ENCODE peak calls at places on chromosomes 7 and 10, in four cellular contexts. Q is right atrium auricular region, Z is foreskin fibroblast, R is astrocyte of the spinal cord. O is an unnamed sample.

GRCh38 chr7:7272294-7272693 is 90.0 kb downstream of the C1GALT1 start:
- DNase-seq in Q (no peak), Z (peak; percentile 41), R (no peak), O (no peak)

GRCh38 chr10:49446031-49446430 is 50.1 kb upstream of the DRGX start:
- DNase-seq in Q (no peak), Z (peak; percentile 59), R (peak; percentile 26), O (no peak)

GRCh38 chr7:66467887-66468286 is 160.8 kb upstream of the KCTD7 start:
- DNase-seq in Q (no peak), Z (no peak), R (no peak), O (no peak)

GRCh38 chr10:112603062-112603461 is 156.0 kb downstream of the VTI1A start:
- DNase-seq in Q (no peak), Z (no peak), R (no peak), O (no peak)

GRCh38 chr7:82964150-82964882 is 198.4 kb downstream of the PCLO start:
- DNase-seq in Q (no peak), Z (no peak), R (no peak), O (no peak)

GRCh38 chr10:15712903-15713302 is 6.8 kb downstream of the ITGA8 start:
- DNase-seq in Q (no peak), Z (peak; percentile 39), R (peak; percentile 44), O (no peak)

GRCh38 chr7:65722361-65722792 is 150.5 kb upstream of the VKORC1L1 start:
- DNase-seq in Q (peak; percentile 61), Z (peak; percentile 56), R (peak; percentile 18), O (peak; percentile 72)

GRCh38 chr10:133195611-133196010 is 34.4 kb upstream of the UTF1 start:
- DNase-seq in Q (no peak), Z (no peak), R (no peak), O (no peak)

GRCh38 chr7:115099906-115100305 is 178.0 kb downstream of the MDFIC start:
- DNase-seq in Q (no peak), Z (peak; percentile 78), R (peak; percentile 80), O (no peak)

GRCh38 chr7:158772916-158773315 is 56.4 kb downstream of the ESYT2 start:
- DNase-seq in Q (no peak), Z (no peak), R (no peak), O (no peak)

GRCh38 chr7:139958599-139959380 is 104.0 kb downstream of the PARP12 start:
- DNase-seq in Q (no peak), Z (peak; percentile 10), R (peak; percentile 63), O (no peak)

GRCh38 chr10:121188005-121188404 is 336.8 kb downstream of the WDR11 start:
- DNase-seq in Q (no peak), Z (no peak), R (no peak), O (no peak)

GRCh38 chr7:142961973-142962913 is at the start of gene KEL:
- DNase-seq in Q (no peak), Z (no peak), R (no peak), O (no peak)

GRCh38 chr7:155590215-155591023 is 44.1 kb upstream of the CNPY1 start:
- DNase-seq in Q (no peak), Z (no peak), R (peak; percentile 6), O (no peak)

GRCh38 chr10:22002531-22003110 is 909 bp downstream of the DNAJC1 start:
- DNase-seq in Q (no peak), Z (peak; percentile 67), R (peak; percentile 65), O (no peak)

GRCh38 chr10:64586930-64587503 is 1065.8 kb downstream of the REEP3 start:
- DNase-seq in Q (no peak), Z (no peak), R (no peak), O (no peak)

GRCh38 chr10:6144609-6145413 is 56.0 kb downstream of the RBM17 start:
- DNase-seq in Q (peak; percentile 92), Z (peak; percentile 96), R (peak; percentile 87), O (peak; percentile 83)

GRCh38 chr7:81284576-81284975 is 365.7 kb upstream of the SEMA3C start:
- DNase-seq in Q (no peak), Z (peak; percentile 76), R (peak; percentile 84), O (no peak)

GRCh38 chr7:106534271-106534846 is 126.6 kb downstream of the CCDC71L start:
- DNase-seq in Q (no peak), Z (peak; percentile 18), R (no peak), O (no peak)

GRCh38 chr7:144622751-144623150 is 213.1 kb downstream of the TPK1 start:
- DNase-seq in Q (no peak), Z (no peak), R (no peak), O (no peak)

GRCh38 chr10:71840177-71840711 is 10.8 kb downstream of the PSAP start:
- DNase-seq in Q (no peak), Z (peak; percentile 95), R (peak; percentile 94), O (peak; percentile 88)

GRCh38 chr10:78626471-78626870 is 442.3 kb upstream of the ZMIZ1 start:
- DNase-seq in Q (no peak), Z (no peak), R (no peak), O (no peak)

GRCh38 chr7:55365103-55365679 is at the start of gene LANCL2:
- DNase-seq in Q (no peak), Z (peak; percentile 63), R (peak; percentile 55), O (no peak)

GRCh38 chr7:24653316-24654085 is 80.2 kb downstream of the PALS2 start:
- DNase-seq in Q (no peak), Z (no peak), R (no peak), O (no peak)

GRCh38 chr10:67934331-67934730 is 49.9 kb downstream of the SIRT1 start:
- DNase-seq in Q (no peak), Z (no peak), R (no peak), O (no peak)

GRCh38 chr7:80060218-80060806 is 74.3 kb upstream of the GNAI1 start:
- DNase-seq in Q (no peak), Z (peak; percentile 73), R (peak; percentile 84), O (no peak)

GRCh38 chr10:112059220-112059619 is 124.3 kb downstream of the GPAM start:
- DNase-seq in Q (no peak), Z (no peak), R (no peak), O (no peak)

GRCh38 chr7:28748934-28749584 is 209.1 kb downstream of the TRIL start:
- DNase-seq in Q (no peak), Z (no peak), R (peak; percentile 36), O (no peak)

GRCh38 chr10:131260452-131261211 is 50.9 kb downstream of the TCERG1L start:
- DNase-seq in Q (no peak), Z (no peak), R (no peak), O (no peak)

GRCh38 chr7:138116892-138117291 is 40.6 kb downstream of the AKR1D1 start:
- DNase-seq in Q (no peak), Z (no peak), R (no peak), O (no peak)

GRCh38 chr10:91551856-91552255 is 81.0 kb downstream of the PPP1R3C start:
- DNase-seq in Q (peak; percentile 67), Z (peak; percentile 81), R (peak; percentile 81), O (no peak)

GRCh38 chr10:18099420-18099819 is 40.8 kb upstream of the CACNB2 start:
- DNase-seq in Q (no peak), Z (no peak), R (peak; percentile 38), O (no peak)

GRCh38 chr10:43962346-43963191 is 313.9 kb upstream of the ZNF32 start:
- DNase-seq in Q (peak; percentile 44), Z (peak; percentile 23), R (peak; percentile 36), O (peak; percentile 55)

GRCh38 chr7:159153511-159153910 is 8.8 kb upstream of the VIPR2 start:
- DNase-seq in Q (no peak), Z (no peak), R (no peak), O (no peak)

GRCh38 chr7:30723776-30724175 is 28.2 kb upstream of the INMT start:
- DNase-seq in Q (no peak), Z (no peak), R (no peak), O (no peak)

GRCh38 chr7:27160546-27161213 is 4.2 kb upstream of the HOXA7 start:
- DNase-seq in Q (peak; percentile 89), Z (peak; percentile 94), R (peak; percentile 86), O (peak; percentile 93)

GRCh38 chr7:1340640-1341360 is 108.1 kb downstream of the UNCX start:
- DNase-seq in Q (no peak), Z (no peak), R (no peak), O (no peak)

GRCh38 chr7:28725045-28725630 is 233.0 kb downstream of the TRIL start:
- DNase-seq in Q (no peak), Z (peak; percentile 16), R (no peak), O (no peak)

DNA sequence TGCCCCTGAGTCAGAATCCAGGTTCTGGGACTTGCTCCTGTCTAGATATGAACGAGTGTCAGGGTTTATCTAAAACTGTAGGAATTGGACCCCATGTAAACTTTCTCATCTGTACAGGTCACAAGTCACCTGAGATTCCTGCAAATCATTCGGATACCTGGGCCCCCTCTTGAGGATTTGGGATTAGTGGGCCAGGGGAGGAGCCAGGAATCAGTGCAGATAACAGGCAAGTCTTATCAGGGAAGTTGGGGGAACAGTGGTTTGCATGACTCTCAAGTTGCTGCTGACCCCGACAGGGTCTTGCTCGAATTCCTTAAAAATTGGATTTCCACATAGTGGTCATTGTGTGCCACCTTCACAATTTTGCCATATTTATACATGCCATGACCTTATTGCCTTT is 188.4 kb upstream of the LYZL1 start:
- DNase-seq in Q (no peak), Z (no peak), R (no peak), O (no peak)
- TF ChIP-seq CTCF in Q (no peak), Z (no peak), R (no peak), O (no peak)

GRCh38 chr7:117480978-117481377 is 1.2 kb downstream of the CFTR start:
- DNase-seq in Q (no peak), Z (no peak), R (no peak), O (no peak)
- TF ChIP-seq CTCF in Q (no peak), Z (no peak), R (no peak), O (no peak)

DNA sequence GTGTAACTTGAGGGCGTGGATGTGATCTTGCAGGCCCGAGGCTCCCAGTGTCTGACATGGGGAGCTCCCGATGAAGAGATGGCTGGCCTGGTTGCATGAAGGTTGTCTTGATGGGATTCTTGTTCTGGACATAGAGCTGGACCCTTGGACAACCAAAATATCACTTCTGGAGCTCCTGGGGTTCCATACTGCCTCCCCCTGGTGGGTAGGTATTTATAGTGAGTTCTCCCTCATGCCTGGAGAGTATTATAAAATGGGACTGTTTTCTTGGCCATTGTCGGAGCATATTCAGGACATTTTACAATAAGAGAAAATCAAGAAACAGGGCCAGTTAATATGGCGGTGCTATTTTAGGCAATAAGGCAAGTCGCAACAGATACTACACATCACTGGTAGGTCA is 32.6 kb upstream of the GIMAP8 start:
- DNase-seq in Q (peak; percentile 43), Z (no peak), R (no peak), O (no peak)
- TF ChIP-seq CTCF in Q (no peak), Z (no peak), R (no peak), O (no peak)

DNA sequence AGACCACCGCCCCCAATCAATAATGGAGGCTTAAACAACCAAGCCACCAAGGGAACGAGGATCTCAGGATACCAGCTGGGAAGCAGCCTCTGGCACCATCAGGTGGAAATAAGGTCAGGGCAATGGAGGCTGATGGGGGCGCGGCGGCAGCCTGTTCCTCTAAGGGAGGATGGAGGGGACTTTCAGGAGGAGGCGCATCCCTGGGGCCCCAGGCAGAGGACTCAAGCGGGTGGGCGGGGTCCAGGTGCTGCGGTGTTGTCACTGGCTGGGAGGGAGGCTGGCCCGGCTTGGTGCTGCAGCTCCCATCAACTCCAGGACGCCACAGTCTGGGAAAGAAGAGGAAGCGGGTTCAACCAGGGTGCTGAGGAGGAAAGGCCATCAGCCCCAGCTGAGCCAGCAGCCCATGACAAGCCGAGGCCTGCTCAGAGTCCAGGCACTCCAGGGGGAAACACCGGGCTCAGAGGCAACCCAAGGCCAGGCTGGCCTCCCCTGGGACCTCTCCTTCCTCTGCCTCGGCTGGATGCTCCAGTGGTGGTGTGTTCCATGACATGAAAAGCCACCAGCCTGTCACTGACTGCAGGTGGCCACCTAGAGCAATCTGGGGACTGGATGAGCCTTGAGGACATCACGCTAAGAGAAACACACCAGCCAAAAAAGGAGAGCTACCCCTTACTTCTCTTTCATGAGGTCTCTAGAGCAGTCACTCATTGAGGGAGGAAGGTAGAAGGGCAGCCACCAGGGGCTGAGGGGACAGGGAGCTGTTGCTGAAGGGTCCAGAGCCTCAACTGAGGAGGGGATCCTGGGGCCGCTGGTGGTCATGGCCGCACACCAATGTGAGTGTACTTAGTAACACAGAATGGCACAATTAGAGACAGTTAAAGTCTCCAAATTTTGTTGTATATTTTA is 4.6 kb downstream of the GIGYF1 start:
- DNase-seq in Q (no peak), Z (no peak), R (no peak), O (no peak)
- TF ChIP-seq CTCF in Q (no peak), Z (no peak), R (no peak), O (no peak)